ENCODE peak calls at places on chromosomes 6 and 20, in nine cellular contexts. O is progenitor cell of endocrine pancreas, Z is kidney epithelial cell, B is PC-3, U is GM10248, M is prostate gland, S is tibial artery, A is right atrium auricular region, R is choroid plexus epithelial cell. X is an unnamed sample.

GRCh38 chr6:18640134-18640533 is 253.0 kb downstream of the RNF144B start:
- DNase-seq in O (no peak), Z (no peak), B (no peak), U (no peak), M (no peak), S (no peak), A (no peak), R (no peak), X (no peak)

GRCh38 chr20:35871311-35871771 is 83.0 kb downstream of the SCAND1 start:
- DNase-seq in O (no peak), Z (no peak), B (no peak), U (no peak), M (peak), S (no peak), A (no peak), R (peak), X (no peak)

GRCh38 chr6:30219244-30219643 is 6.0 kb upstream of the TRIM26 start:
- DNase-seq in O (no peak), Z (no peak), B (peak), U (peak), M (peak), S (no peak), A (no peak), R (peak), X (no peak)

GRCh38 chr6:113732384-113732966 is 124.7 kb upstream of the MARCKS start:
- DNase-seq in O (no peak), Z (no peak), B (no peak), U (no peak), M (no peak), S (no peak), A (no peak), R (peak), X (peak)

GRCh38 chr6:53326372-53327016 is 22.3 kb downstream of the ELOVL5 start:
- DNase-seq in O (no peak), Z (peak), B (peak), U (no peak), M (peak), S (peak), A (no peak), R (peak), X (no peak)

GRCh38 chr6:111781055-111781708 is 92.1 kb downstream of the FYN start:
- DNase-seq in O (no peak), Z (no peak), B (no peak), U (no peak), M (no peak), S (no peak), A (no peak), R (peak), X (peak)

GRCh38 chr6:19759117-19759880 is 77.9 kb upstream of the ID4 start:
- DNase-seq in O (no peak), Z (peak), B (peak), U (no peak), M (no peak), S (no peak), A (no peak), R (peak), X (no peak)

GRCh38 chr6:157381631-157382621 is 936 bp downstream of the ZDHHC14 start:
- DNase-seq in O (peak), Z (no peak), B (peak), U (peak), M (peak), S (peak), A (peak), R (peak), X (peak)

GRCh38 chr6:40342674-40343230 is 244.4 kb downstream of the LRFN2 start:
- DNase-seq in O (no peak), Z (no peak), B (no peak), U (no peak), M (no peak), S (peak), A (no peak), R (no peak), X (no peak)

GRCh38 chr6:118325220-118325860 is 222.8 kb upstream of the PLN start:
- DNase-seq in O (no peak), Z (no peak), B (peak), U (no peak), M (no peak), S (peak), A (no peak), R (no peak), X (no peak)

GRCh38 chr20:45359406-45360148 is 3.4 kb upstream of the SYS1 start:
- DNase-seq in O (no peak), Z (no peak), B (no peak), U (no peak), M (no peak), S (peak), A (no peak), R (peak), X (no peak)

GRCh38 chr6:29631860-29632731 is 887 bp downstream of the GABBR1 start:
- DNase-seq in O (peak), Z (no peak), B (peak), U (peak), M (peak), S (peak), A (no peak), R (peak), X (peak)

GRCh38 chr20:20237093-20237959 is 130.6 kb upstream of the INSM1 start:
- DNase-seq in O (peak), Z (no peak), B (peak), U (peak), M (peak), S (no peak), A (no peak), R (peak), X (peak)

GRCh38 chr20:10603971-10604864 is 69.6 kb downstream of the JAG1 start:
- DNase-seq in O (no peak), Z (peak), B (peak), U (no peak), M (peak), S (peak), A (peak), R (peak), X (peak)

GRCh38 chr20:17794400-17794799 is 94.6 kb downstream of the BANF2 start:
- DNase-seq in O (no peak), Z (no peak), B (no peak), U (no peak), M (peak), S (peak), A (no peak), R (no peak), X (no peak)

GRCh38 chr6:80969439-80969838 is 783.0 kb downstream of the TENT5A start:
- DNase-seq in O (no peak), Z (no peak), B (no peak), U (no peak), M (no peak), S (no peak), A (no peak), R (no peak), X (no peak)

GRCh38 chr6:140001005-140001404 is 626.6 kb upstream of the CITED2 start:
- DNase-seq in O (no peak), Z (no peak), B (no peak), U (no peak), M (no peak), S (no peak), A (no peak), R (peak), X (no peak)

GRCh38 chr6:158416841-158417759 is 104.8 kb downstream of the TULP4 start:
- DNase-seq in O (no peak), Z (no peak), B (no peak), U (no peak), M (no peak), S (no peak), A (no peak), R (no peak), X (no peak)

GRCh38 chr6:163705923-163706322 is 291.4 kb downstream of the QKI start:
- DNase-seq in O (no peak), Z (no peak), B (no peak), U (no peak), M (no peak), S (no peak), A (no peak), R (no peak), X (no peak)

GRCh38 chr6:106658469-106658868 is 29.1 kb downstream of the QRSL1 start:
- DNase-seq in O (no peak), Z (no peak), B (no peak), U (no peak), M (no peak), S (no peak), A (no peak), R (peak), X (no peak)

GRCh38 chr6:170225852-170226417 is 64.9 kb downstream of the DLL1 start:
- DNase-seq in O (no peak), Z (no peak), B (no peak), U (no peak), M (peak), S (peak), A (no peak), R (no peak), X (no peak)

GRCh38 chr20:35992713-35993335 is 24.4 kb downstream of the CNBD2 start:
- DNase-seq in O (no peak), Z (no peak), B (peak), U (peak), M (peak), S (no peak), A (no peak), R (peak), X (peak)

GRCh38 chr20:50663095-50663821 is 28.1 kb downstream of the RIPOR3 start:
- DNase-seq in O (no peak), Z (no peak), B (peak), U (no peak), M (no peak), S (no peak), A (no peak), R (no peak), X (no peak)

GRCh38 chr6:125784365-125784764 is 6.4 kb upstream of the NCOA7 start:
- DNase-seq in O (no peak), Z (no peak), B (peak), U (no peak), M (no peak), S (no peak), A (no peak), R (peak), X (no peak)

GRCh38 chr6:167706313-167707109 is 120.2 kb upstream of the AFDN start:
- DNase-seq in O (no peak), Z (no peak), B (no peak), U (peak), M (no peak), S (no peak), A (no peak), R (no peak), X (no peak)

GRCh38 chr6:150354754-150355571 is 13.8 kb upstream of the IYD start:
- DNase-seq in O (no peak), Z (no peak), B (no peak), U (no peak), M (no peak), S (no peak), A (no peak), R (peak), X (no peak)

GRCh38 chr6:145699462-145699861 is 35.9 kb downstream of the EPM2A start:
- DNase-seq in O (no peak), Z (peak), B (peak), U (no peak), M (no peak), S (no peak), A (no peak), R (peak), X (no peak)

GRCh38 chr6:145705561-145705960 is 29.8 kb downstream of the EPM2A start:
- DNase-seq in O (no peak), Z (no peak), B (peak), U (no peak), M (no peak), S (no peak), A (no peak), R (peak), X (no peak)

GRCh38 chr6:145707397-145707796 is 27.9 kb downstream of the EPM2A start:
- DNase-seq in O (no peak), Z (no peak), B (no peak), U (no peak), M (no peak), S (no peak), A (no peak), R (no peak), X (no peak)

GRCh38 chr6:145704153-145704781 is 31.1 kb downstream of the EPM2A start:
- DNase-seq in O (no peak), Z (no peak), B (peak), U (no peak), M (no peak), S (no peak), A (no peak), R (peak), X (no peak)
- TF ChIP-seq CTCF in O (peak), Z (peak), B (peak), U (peak), M (no peak), S (no peak), A (peak), R (peak), X (peak)

GRCh38 chr20:44196278-44196677 is 9.3 kb upstream of the JPH2 start:
- DNase-seq in O (no peak), Z (no peak), B (peak), U (no peak), M (no peak), S (no peak), A (peak), R (peak), X (no peak)
- TF ChIP-seq CTCF in O (no peak), Z (no peak), B (peak), U (no peak), M (no peak), S (no peak), A (no peak), R (peak), X (no peak)

DNA sequence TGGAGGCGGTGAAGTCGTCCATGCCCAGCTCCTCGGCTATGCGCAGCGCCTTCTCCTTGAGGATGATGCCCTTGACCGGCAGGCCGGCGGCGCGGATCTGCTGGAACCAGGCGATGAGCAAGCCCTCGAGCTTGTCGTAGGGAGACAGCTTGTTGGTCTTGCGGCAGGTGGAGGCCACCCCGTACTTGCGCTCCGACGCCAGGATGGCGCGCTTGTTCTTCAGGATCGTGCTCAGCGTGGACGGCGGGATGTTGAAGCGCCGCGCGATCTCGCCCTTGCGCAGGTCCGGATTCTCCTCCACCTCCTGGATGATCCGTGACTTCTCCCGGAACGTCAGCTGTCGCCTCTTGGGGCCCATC is 435 bp downstream of the CENPB start:
- DNase-seq in O (no peak), Z (no peak), B (peak), U (peak), M (peak), S (peak), A (no peak), R (peak), X (peak)
- TF ChIP-seq CTCF in O (no peak), Z (no peak), B (no peak), U (no peak), M (no peak), S (no peak), A (no peak), R (no peak), X (no peak)

DNA sequence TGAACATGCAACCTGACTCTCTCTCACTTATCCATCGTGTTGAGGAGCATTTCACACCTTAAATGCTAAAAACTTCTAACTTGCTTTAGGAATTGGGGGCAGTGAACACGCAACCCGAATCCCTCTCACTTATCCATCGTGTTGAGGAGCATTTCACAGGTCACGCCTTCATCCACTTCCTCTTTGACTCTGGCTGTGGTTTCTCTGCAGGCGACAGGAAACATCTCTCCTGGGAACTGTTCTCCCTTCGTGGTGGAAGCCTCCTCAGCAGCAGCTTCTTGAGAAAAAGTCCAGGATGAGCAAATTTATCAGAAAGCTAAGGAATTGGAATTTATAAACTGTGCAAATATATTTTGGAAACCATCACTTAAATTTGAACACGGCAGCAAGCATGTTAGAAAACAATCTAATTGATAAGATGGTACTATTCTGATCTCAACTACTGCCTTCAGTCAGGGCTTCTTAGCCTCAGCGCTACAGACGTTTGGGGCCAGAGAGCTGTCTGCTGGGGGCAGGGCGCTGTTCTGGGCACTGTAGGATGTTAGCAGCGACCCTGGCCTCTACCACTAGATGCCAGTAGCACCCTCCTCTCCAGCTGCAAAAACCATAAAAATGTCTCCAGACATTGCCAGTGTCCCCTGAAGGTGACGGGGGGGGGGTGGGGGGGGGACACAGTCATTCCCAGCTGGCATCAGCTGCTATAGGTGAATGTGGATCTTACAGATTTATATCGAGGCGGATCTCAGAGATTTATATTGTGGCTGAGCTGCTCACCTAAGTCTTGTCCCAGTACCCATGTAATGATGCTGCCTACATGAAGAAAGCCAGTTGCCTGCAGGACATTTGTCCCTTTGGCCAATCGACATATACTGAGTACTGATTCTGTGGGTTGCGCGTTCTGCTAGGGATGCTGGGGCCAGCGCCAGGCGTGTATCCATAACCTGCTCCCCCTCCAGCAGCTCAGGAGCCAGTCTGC is 26.2 kb downstream of the CTCFL start:
- DNase-seq in O (no peak), Z (no peak), B (peak), U (no peak), M (no peak), S (no peak), A (no peak), R (peak), X (no peak)
- TF ChIP-seq CTCF in O (peak), Z (peak), B (peak), U (peak), M (no peak), S (no peak), A (peak), R (peak), X (no peak)

GRCh38 chr20:34074101-34074760 is 37.8 kb downstream of the EIF2S2 start:
- DNase-seq in O (no peak), Z (no peak), B (peak), U (no peak), M (no peak), S (no peak), A (no peak), R (no peak), X (no peak)

GRCh38 chr20:34076952-34077351 is 35.1 kb downstream of the EIF2S2 start:
- DNase-seq in O (no peak), Z (no peak), B (no peak), U (no peak), M (no peak), S (no peak), A (no peak), R (no peak), X (no peak)

GRCh38 chr20:34078540-34078939 is 33.5 kb downstream of the EIF2S2 start:
- DNase-seq in O (no peak), Z (no peak), B (no peak), U (no peak), M (no peak), S (no peak), A (no peak), R (no peak), X (no peak)

GRCh38 chr20:34072778-34073177 is 39.3 kb downstream of the EIF2S2 start:
- DNase-seq in O (no peak), Z (no peak), B (no peak), U (no peak), M (no peak), S (no peak), A (no peak), R (no peak), X (no peak)

DNA sequence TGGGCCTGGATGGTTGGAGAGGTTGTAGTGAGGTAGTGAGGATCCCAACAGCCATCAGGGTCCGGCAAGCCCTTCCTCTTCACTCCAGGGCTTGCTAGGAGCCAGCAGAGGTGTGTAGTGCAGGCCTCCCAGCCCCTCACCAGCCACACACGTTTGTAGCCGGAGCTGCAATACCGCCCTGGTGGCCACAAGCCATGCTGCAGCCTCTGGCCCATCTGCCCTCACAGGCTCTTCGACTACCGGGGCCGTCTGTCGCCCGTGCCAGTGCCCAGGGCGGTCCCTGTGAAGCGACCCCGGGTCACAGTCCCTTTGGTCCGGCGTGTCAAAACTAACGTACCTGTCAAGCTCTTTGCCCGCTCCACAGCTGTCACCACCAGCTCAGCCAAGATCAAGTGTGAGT is 36.4 kb downstream of the EIF2S2 start:
- DNase-seq in O (no peak), Z (no peak), B (no peak), U (no peak), M (no peak), S (no peak), A (no peak), R (no peak), X (no peak)
- TF ChIP-seq CTCF in O (no peak), Z (no peak), B (peak), U (no peak), M (no peak), S (no peak), A (no peak), R (peak), X (peak)

GRCh38 chr20:34522969-34523871 is 7.0 kb downstream of the DYNLRB1 start:
- DNase-seq in O (peak), Z (no peak), B (peak), U (peak), M (peak), S (peak), A (peak), R (peak), X (peak)
- TF ChIP-seq CTCF in O (peak), Z (peak), B (peak), U (peak), M (no peak), S (peak), A (peak), R (peak), X (peak)

GRCh38 chr6:99801805-99802204 is 192.2 kb downstream of the MCHR2 start:
- DNase-seq in O (no peak), Z (no peak), B (no peak), U (no peak), M (no peak), S (no peak), A (no peak), R (no peak), X (no peak)

GRCh38 chr6:99802396-99803031 is 191.5 kb downstream of the MCHR2 start:
- DNase-seq in O (no peak), Z (no peak), B (no peak), U (no peak), M (no peak), S (no peak), A (no peak), R (no peak), X (no peak)
- TF ChIP-seq CTCF in O (peak), Z (peak), B (no peak), U (no peak), M (no peak), S (no peak), A (no peak), R (no peak), X (no peak)

DNA sequence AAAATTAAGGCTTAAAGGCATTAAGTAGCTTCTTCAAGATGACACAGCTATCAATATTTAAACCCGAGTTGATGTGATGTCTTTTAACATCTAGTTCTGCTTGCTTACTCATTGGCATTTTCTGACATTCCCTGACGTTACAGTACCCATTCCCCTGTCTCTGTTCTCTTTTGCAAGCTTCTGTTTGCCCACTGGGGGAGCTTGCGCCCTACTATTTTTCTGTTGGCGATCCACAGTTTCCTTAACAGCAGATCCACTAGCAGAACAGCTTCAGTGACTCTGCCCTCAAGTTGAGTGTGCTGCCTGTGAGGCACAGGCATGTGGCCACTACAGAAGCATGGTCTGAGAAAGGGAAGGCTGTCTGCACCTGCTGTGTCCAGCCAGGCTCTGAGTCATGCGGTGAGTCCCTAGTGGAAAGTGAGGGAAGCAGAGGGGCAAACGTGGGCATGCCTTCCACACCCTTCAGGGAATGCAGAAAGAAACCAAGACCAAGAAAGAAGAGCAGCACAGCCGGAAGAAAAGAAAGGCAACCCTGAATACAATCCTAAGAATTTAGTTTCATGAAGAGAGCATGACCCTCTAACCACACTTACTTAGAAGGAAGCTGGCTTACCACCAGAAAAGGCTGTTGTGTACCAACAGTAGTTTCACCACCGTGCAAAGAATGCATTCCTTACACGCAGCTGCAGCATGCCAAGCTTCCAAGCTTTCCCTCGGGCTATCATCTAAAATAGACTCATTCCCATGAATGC is 97.7 kb upstream of the VGLL2 start:
- DNase-seq in O (no peak), Z (peak), B (peak), U (no peak), M (peak), S (no peak), A (no peak), R (peak), X (no peak)
- TF ChIP-seq CTCF in O (peak), Z (peak), B (peak), U (no peak), M (no peak), S (no peak), A (no peak), R (no peak), X (no peak)

X was measured in glutamatergic neuron.